ENCODE peak calls at places on chromosomes 11 and 22, in eight cellular contexts. E, O, T, V, J, C, Q and H are unnamed samples.

GRCh38 chr11:62132689-62133293 is 9.0 kb downstream of the INCENP start:
- DNase-seq in T (no peak), J (no peak), O (no peak), V (no peak), Q (no peak), C (no peak), E (no peak), H (no peak)

GRCh38 chr11:1155274-1155693 is 2.5 kb upstream of the MUC5AC start:
- DNase-seq in O (no peak), J (no peak), C (no peak), E (no peak), T (no peak), Q (no peak), V (no peak), H (no peak)

GRCh38 chr11:32987851-32988250 is 27.8 kb upstream of the DEPDC7 start:
- DNase-seq in V (no peak), T (no peak), Q (no peak), J (no peak), E (no peak), O (no peak), C (no peak), H (no peak)

GRCh38 chr11:15810581-15810980 is 545.8 kb downstream of the SOX6 start:
- DNase-seq in C (no peak), J (no peak), O (no peak), T (no peak), E (no peak), Q (no peak), V (no peak), H (no peak)

GRCh38 chr11:74696932-74697687 is 34.1 kb downstream of the CHRDL2 start:
- DNase-seq in C (no peak), E (peak), O (no peak), T (peak), J (no peak), V (peak), Q (peak), H (peak)

GRCh38 chr22:20080776-20081654 is 974 bp downstream of the DGCR8 start:
- DNase-seq in E (peak), J (no peak), C (no peak), V (no peak), Q (peak), O (peak), T (peak), H (peak)

GRCh38 chr11:109338131-109338530 is 83.9 kb upstream of the C11orf87 start:
- DNase-seq in J (no peak), V (no peak), E (no peak), O (no peak), T (no peak), Q (peak), C (no peak), H (no peak)

GRCh38 chr11:78416285-78417174 is 1.1 kb downstream of the GAB2 start:
- DNase-seq in V (peak), J (peak), O (peak), E (peak), Q (peak), C (peak), T (peak), H (peak)

GRCh38 chr11:66467756-66468155 is 1.1 kb downstream of the PELI3 start:
- DNase-seq in V (no peak), T (peak), E (no peak), J (no peak), C (no peak), O (no peak), Q (no peak), H (no peak)

GRCh38 chr22:37618072-37618656 is 9.5 kb downstream of the GGA1 start:
- DNase-seq in O (no peak), E (no peak), V (peak), T (no peak), C (no peak), Q (no peak), J (no peak), H (no peak)

GRCh38 chr11:92735039-92735438 is 234.4 kb upstream of the MTNR1B start:
- DNase-seq in V (no peak), Q (peak), E (no peak), C (no peak), T (no peak), O (no peak), J (no peak), H (no peak)

GRCh38 chr11:36211735-36212430 is 77.3 kb downstream of the COMMD9 start:
- DNase-seq in Q (no peak), V (no peak), J (no peak), C (no peak), T (no peak), E (no peak), O (no peak), H (no peak)

GRCh38 chr11:18012314-18012905 is 437 bp downstream of the SERGEF start:
- DNase-seq in Q (peak), T (peak), E (no peak), J (no peak), V (peak), O (no peak), C (no peak), H (no peak)

GRCh38 chr11:569273-569885 is 6.9 kb upstream of the PHRF1 start:
- DNase-seq in J (no peak), Q (no peak), T (peak), E (no peak), C (no peak), O (no peak), V (no peak), H (no peak)

GRCh38 chr11:27124514-27125264 is 84.1 kb downstream of the BBOX1 start:
- DNase-seq in V (no peak), J (no peak), C (no peak), E (peak), O (no peak), T (no peak), Q (peak), H (no peak)

GRCh38 chr11:78810489-78811090 is 235.9 kb upstream of the NARS2 start:
- DNase-seq in V (no peak), J (no peak), O (no peak), T (no peak), C (no peak), Q (no peak), E (no peak), H (no peak)

GRCh38 chr22:49087163-49087562 is 740.5 kb downstream of the BRD1 start:
- DNase-seq in Q (no peak), V (no peak), E (no peak), C (no peak), J (no peak), T (peak), O (no peak), H (no peak)

GRCh38 chr22:48751539-48752437 is 1075.9 kb downstream of the BRD1 start:
- DNase-seq in Q (no peak), C (no peak), T (no peak), O (no peak), E (no peak), J (no peak), V (no peak), H (no peak)

GRCh38 chr22:25696763-25697710 is 45.0 kb upstream of the MYO18B start:
- DNase-seq in E (no peak), C (no peak), V (no peak), T (no peak), Q (peak), J (no peak), O (no peak), H (no peak)

GRCh38 chr11:47881145-47881544 is 33.0 kb upstream of the NUP160 start:
- DNase-seq in T (peak), J (no peak), O (no peak), Q (no peak), V (no peak), E (no peak), C (no peak), H (no peak)

GRCh38 chr22:42116848-42117424 is 13.7 kb downstream of the CYP2D6 start:
- DNase-seq in O (no peak), T (no peak), V (no peak), E (no peak), C (no peak), J (no peak), Q (no peak), H (no peak)

GRCh38 chr11:67347964-67348749 is 5.2 kb downstream of the POLD4 start:
- DNase-seq in J (no peak), C (no peak), O (no peak), T (no peak), V (no peak), Q (no peak), E (no peak), H (no peak)

GRCh38 chr11:113896156-113896879 is 8.3 kb upstream of the HTR3B start:
- DNase-seq in O (no peak), C (no peak), E (peak), T (no peak), Q (peak), J (no peak), V (peak), H (peak)

GRCh38 chr11:109514313-109515018 is 92.5 kb downstream of the C11orf87 start:
- DNase-seq in T (no peak), C (no peak), Q (no peak), J (no peak), E (no peak), V (no peak), O (no peak), H (no peak)

GRCh38 chr11:17457361-17458104 is 19.1 kb downstream of the ABCC8 start:
- DNase-seq in Q (no peak), C (no peak), J (no peak), V (no peak), E (no peak), O (no peak), T (no peak), H (no peak)

GRCh38 chr11:112518371-112518770 is 257.7 kb upstream of the PLET1 start:
- DNase-seq in Q (peak), O (no peak), T (no peak), V (no peak), J (no peak), C (no peak), E (no peak), H (no peak)

GRCh38 chr11:123054301-123055065 is 7.5 kb downstream of the HSPA8 start:
- DNase-seq in Q (peak), T (no peak), E (peak), C (no peak), O (peak), V (no peak), J (no peak), H (peak)

GRCh38 chr11:45094958-45095690 is 51.3 kb upstream of the PRDM11 start:
- DNase-seq in O (no peak), C (no peak), E (no peak), Q (no peak), J (no peak), V (no peak), T (no peak), H (no peak)

GRCh38 chr22:23533771-23534191 is 46.3 kb downstream of the IGLL1 start:
- DNase-seq in T (no peak), E (no peak), J (no peak), O (no peak), Q (no peak), C (no peak), V (peak), H (no peak)

GRCh38 chr11:2584812-2585565 is 114.8 kb downstream of the KCNQ1OT1 start:
- DNase-seq in C (no peak), Q (no peak), J (no peak), V (peak), E (no peak), T (peak), O (no peak), H (peak)

GRCh38 chr11:117882539-117882938 is 6.1 kb upstream of the FXYD6 start:
- DNase-seq in T (no peak), C (no peak), E (no peak), V (no peak), Q (no peak), O (no peak), J (no peak), H (no peak)

GRCh38 chr11:85759915-85760314 is 51.0 kb downstream of the SYTL2 start:
- DNase-seq in C (no peak), T (no peak), E (peak), J (no peak), Q (peak), V (no peak), O (no peak), H (no peak)

GRCh38 chr11:5705688-5706087 is 16.1 kb downstream of the TRIM22 start:
- DNase-seq in O (no peak), Q (no peak), E (no peak), T (no peak), J (no peak), C (no peak), V (no peak), H (no peak)

GRCh38 chr11:69880041-69880802 is 61.0 kb upstream of the FGF3 start:
- DNase-seq in J (no peak), V (no peak), O (no peak), T (no peak), E (no peak), Q (no peak), C (no peak), H (no peak)

GRCh38 chr22:23068096-23068831 is 2.1 kb upstream of the GNAZ start:
- DNase-seq in V (peak), C (no peak), E (no peak), Q (no peak), T (no peak), O (no peak), J (no peak), H (no peak)